ENCODE peak calls at places on chromosome 17, in ten cellular contexts. T, X, A, U, W, K, P, R, D and C are unnamed samples.

GRCh38 chr17:27319536-27320221 is 25.8 kb downstream of the WSB1 start:
- DNase-seq in T (no peak), X (no peak), A (no peak), U (peak), W (no peak), K (no peak), P (peak), R (no peak), D (no peak), C (no peak)

GRCh38 chr17:80811181-80812105 is 180.2 kb upstream of the CHMP6 start:
- DNase-seq in T (no peak), X (no peak), A (no peak), U (no peak), W (no peak), K (no peak), P (no peak), R (no peak), D (no peak), C (no peak)

GRCh38 chr17:57256708-57257112 is 387 bp downstream of the MSI2 start:
- DNase-seq in T (peak), X (peak), A (peak), U (no peak), W (no peak), K (no peak), P (no peak), R (peak), D (no peak), C (peak)

GRCh38 chr17:72687941-72688340 is 404.5 kb downstream of the SLC39A11 start:
- DNase-seq in T (no peak), X (no peak), A (no peak), U (no peak), W (no peak), K (no peak), P (no peak), R (no peak), D (no peak), C (no peak)

GRCh38 chr17:6638046-6638908 is 2.2 kb downstream of the KIAA0753 start:
- DNase-seq in T (no peak), X (no peak), A (no peak), U (no peak), W (no peak), K (no peak), P (no peak), R (no peak), D (no peak), C (no peak)

GRCh38 chr17:78537217-78537860 is 39.9 kb downstream of the DNAH17 start:
- DNase-seq in T (no peak), X (no peak), A (no peak), U (no peak), W (no peak), K (no peak), P (no peak), R (no peak), D (no peak), C (no peak)

GRCh38 chr17:19539841-19540311 is 6.2 kb downstream of the SLC47A1 start:
- DNase-seq in T (no peak), X (no peak), A (no peak), U (no peak), W (no peak), K (no peak), P (no peak), R (no peak), D (no peak), C (no peak)

GRCh38 chr17:66214893-66215528 is 14.2 kb downstream of the APOH start:
- DNase-seq in T (no peak), X (no peak), A (no peak), U (no peak), W (no peak), K (no peak), P (no peak), R (no peak), D (no peak), C (no peak)

GRCh38 chr17:47267354-47267828 is 13.8 kb downstream of the ITGB3 start:
- DNase-seq in T (no peak), X (no peak), A (no peak), U (no peak), W (no peak), K (no peak), P (no peak), R (peak), D (no peak), C (no peak)

GRCh38 chr17:39225974-39226683 is 384 bp upstream of the STAC2 start:
- DNase-seq in T (no peak), X (peak), A (no peak), U (no peak), W (no peak), K (peak), P (peak), R (no peak), D (no peak), C (peak)

GRCh38 chr17:31807846-31808245 is 51.2 kb downstream of the COPRS start:
- DNase-seq in T (no peak), X (no peak), A (no peak), U (no peak), W (no peak), K (no peak), P (no peak), R (no peak), D (no peak), C (no peak)

GRCh38 chr17:16491703-16492612 is at the start of gene LRRC75A:
- DNase-seq in T (peak), X (peak), A (peak), U (peak), W (peak), K (peak), P (peak), R (peak), D (no peak), C (peak)

GRCh38 chr17:4843451-4843850 is 10.3 kb downstream of the MINK1 start:
- DNase-seq in T (no peak), X (no peak), A (no peak), U (no peak), W (no peak), K (no peak), P (no peak), R (no peak), D (no peak), C (no peak)

GRCh38 chr17:18246880-18247612 is 11.5 kb downstream of the FLII start:
- DNase-seq in T (peak), X (peak), A (no peak), U (no peak), W (no peak), K (no peak), P (no peak), R (peak), D (no peak), C (no peak)

GRCh38 chr17:42679001-42679491 is 2.3 kb upstream of the PLEKHH3 start:
- DNase-seq in T (peak), X (peak), A (no peak), U (no peak), W (peak), K (no peak), P (peak), R (peak), D (no peak), C (no peak)

GRCh38 chr17:2053380-2054261 is 1.3 kb upstream of the HIC1 start:
- DNase-seq in T (peak), X (peak), A (peak), U (peak), W (peak), K (no peak), P (peak), R (peak), D (no peak), C (peak)

GRCh38 chr17:71251936-71252335 is 868.9 kb upstream of the SOX9 start:
- DNase-seq in T (no peak), X (no peak), A (no peak), U (no peak), W (no peak), K (no peak), P (no peak), R (no peak), D (no peak), C (no peak)

GRCh38 chr17:38418069-38418692 is 10.1 kb upstream of the ARHGAP23 start:
- DNase-seq in T (no peak), X (no peak), A (no peak), U (no peak), W (no peak), K (no peak), P (no peak), R (no peak), D (no peak), C (no peak)

GRCh38 chr17:26774291-26775218 is 519.4 kb upstream of the WSB1 start:
- DNase-seq in T (no peak), X (peak), A (no peak), U (no peak), W (no peak), K (no peak), P (no peak), R (no peak), D (no peak), C (no peak)

GRCh38 chr17:56471661-56472060 is 121.8 kb upstream of the NOG start:
- DNase-seq in T (no peak), X (no peak), A (no peak), U (no peak), W (no peak), K (no peak), P (no peak), R (no peak), D (no peak), C (no peak)

GRCh38 chr17:56351675-56352074 is 198.4 kb downstream of the ANKFN1 start:
- DNase-seq in T (no peak), X (no peak), A (no peak), U (no peak), W (no peak), K (no peak), P (no peak), R (peak), D (no peak), C (no peak)

GRCh38 chr17:81328925-81329278 is 33.8 kb upstream of the SLC38A10 start:
- DNase-seq in T (no peak), X (no peak), A (no peak), U (no peak), W (peak), K (no peak), P (no peak), R (peak), D (no peak), C (no peak)